ENCODE peak calls at places on chromosomes 4 and X, in six cellular contexts. A is HCT116, W is K562, Y is NT2/D1, S is H1, E is GM12878. T is an unnamed sample.

GRCh38 chrX:152072236-152072635 is 66.1 kb downstream of the MAGEA10 start:
- DNase-seq in A (no peak), W (no peak), Y (no peak), S (no peak), E (no peak), T (peak; percentile 0)

GRCh38 chrX:155086202-155086840 is 15.0 kb downstream of the BRCC3 start:
- DNase-seq in A (peak; percentile 31), W (peak; percentile 38), Y (peak; percentile 18), S (peak; percentile 27), E (no peak), T (peak; percentile 21)

GRCh38 chr4:6027392-6027791 is 9.2 kb upstream of the C4orf50 start:
- DNase-seq in A (no peak), W (no peak), Y (no peak), S (no peak), E (no peak), T (no peak)

GRCh38 chr4:99723555-99724450 is 66.2 kb upstream of the C4orf54 start:
- DNase-seq in A (peak; percentile 10), W (peak; percentile 17), Y (no peak), S (no peak), E (no peak), T (peak; percentile 58)

GRCh38 chrX:68763481-68763880 is 65.3 kb upstream of the EFNB1 start:
- DNase-seq in A (no peak), W (no peak), Y (no peak), S (no peak), E (no peak), T (no peak)

GRCh38 chr4:7020290-7020689 is 22.9 kb upstream of the TADA2B start:
- DNase-seq in A (no peak), W (peak; percentile 41), Y (no peak), S (no peak), E (no peak), T (no peak)

GRCh38 chr4:134544303-134544761 is 342.7 kb upstream of the PABPC4L start:
- DNase-seq in A (peak; percentile 23), W (no peak), Y (no peak), S (no peak), E (no peak), T (no peak)

GRCh38 chr4:5448286-5448685 is 260.1 kb downstream of the EVC2 start:
- DNase-seq in A (no peak), W (no peak), Y (no peak), S (no peak), E (no peak), T (no peak)

GRCh38 chr4:47933798-47934197 is 19.4 kb upstream of the NFXL1 start:
- DNase-seq in A (no peak), W (peak; percentile 22), Y (no peak), S (no peak), E (no peak), T (peak; percentile 32)

GRCh38 chrX:132015875-132016274 is 7.2 kb upstream of the STK26 start:
- DNase-seq in A (no peak), W (no peak), Y (no peak), S (no peak), E (no peak), T (no peak)

GRCh38 chr4:107818301-107818910 is 6.3 kb upstream of the SGMS2 start:
- DNase-seq in A (no peak), W (no peak), Y (no peak), S (no peak), E (no peak), T (no peak)

GRCh38 chrX:45781901-45782553 is 581.4 kb upstream of the DIPK2B start:
- DNase-seq in A (no peak), W (no peak), Y (no peak), S (no peak), E (no peak), T (peak; percentile 15)

GRCh38 chr4:181957088-181957487 is 286.1 kb upstream of the TENM3 start:
- DNase-seq in A (no peak), W (no peak), Y (no peak), S (no peak), E (no peak), T (no peak)

GRCh38 chr4:3702084-3702521 is 64.1 kb upstream of the ADRA2C start:
- DNase-seq in A (no peak), W (no peak), Y (no peak), S (no peak), E (no peak), T (no peak)

GRCh38 chr4:75997946-75998345 is 7.2 kb upstream of the SDAD1 start:
- DNase-seq in A (no peak), W (no peak), Y (no peak), S (no peak), E (no peak), T (no peak)

GRCh38 chrX:110159235-110159634 is 156.3 kb downstream of the TMEM164 start:
- DNase-seq in A (no peak), W (peak; percentile 58), Y (no peak), S (no peak), E (no peak), T (no peak)

GRCh38 chr4:52856802-52857201 is 5.3 kb upstream of the RASL11B start:
- DNase-seq in A (no peak), W (no peak), Y (no peak), S (no peak), E (no peak), T (no peak)

GRCh38 chrX:24231169-24231568 is 81.6 kb downstream of the ZFX start:
- DNase-seq in A (peak; percentile 7), W (peak; percentile 38), Y (no peak), S (no peak), E (no peak), T (no peak)
- TF ChIP-seq ZNF274 in A (no peak), W (no peak), Y (no peak), S (no peak), E (no peak), T (no peak)

GRCh38 chrX:7261672-7262332 is 113.8 kb upstream of the PUDP start:
- DNase-seq in A (no peak), W (no peak), Y (no peak), S (no peak), E (peak; percentile 57), T (no peak)

GRCh38 chrX:7263330-7263729 is 115.4 kb upstream of the PUDP start:
- DNase-seq in A (no peak), W (no peak), Y (no peak), S (no peak), E (no peak), T (no peak)

GRCh38 chrX:7264399-7264798 is 116.4 kb upstream of the PUDP start:
- DNase-seq in A (no peak), W (no peak), Y (no peak), S (no peak), E (peak; percentile 25), T (no peak)

GRCh38 chrX:7263961-7264360 is 116.0 kb upstream of the PUDP start:
- DNase-seq in A (no peak), W (no peak), Y (no peak), S (no peak), E (no peak), T (no peak)

DNA sequence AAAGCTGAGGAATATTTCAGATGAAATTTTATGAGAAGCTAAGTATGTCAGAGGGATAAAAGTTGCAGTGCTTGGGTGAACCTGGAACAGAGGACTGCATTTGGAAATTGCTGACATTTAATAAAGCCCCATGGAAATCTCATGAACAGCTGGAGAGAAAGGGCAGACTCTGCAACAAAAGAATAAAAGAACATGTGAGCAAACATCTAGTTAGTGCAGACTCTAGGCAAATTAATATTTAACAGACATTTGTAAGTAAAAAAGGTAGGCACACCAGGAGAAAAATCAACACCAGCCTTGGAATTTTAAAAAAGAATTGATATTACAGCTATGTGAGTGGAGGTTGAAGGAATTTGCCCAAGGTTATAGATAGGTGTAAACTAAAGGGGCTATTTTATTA is 114.6 kb upstream of the PUDP start:
- DNase-seq in A (no peak), W (no peak), Y (no peak), S (no peak), E (no peak), T (no peak)
- TF ChIP-seq ZNF274 in A (no peak), W (no peak), Y (no peak), S (no peak), E (no peak), T (no peak)

GRCh38 chrX:119389214-119389613 is 9.9 kb upstream of the SLC25A43 start:
- DNase-seq in A (no peak), W (no peak), Y (no peak), S (no peak), E (no peak), T (peak; percentile 40)

GRCh38 chrX:119393144-119393543 is 6.0 kb upstream of the SLC25A43 start:
- DNase-seq in A (no peak), W (no peak), Y (no peak), S (no peak), E (no peak), T (no peak)

GRCh38 chrX:119389854-119390501 is 9.2 kb upstream of the SLC25A43 start:
- DNase-seq in A (no peak), W (peak; percentile 12), Y (no peak), S (no peak), E (no peak), T (peak; percentile 11)

GRCh38 chrX:119391279-119391678 is 7.9 kb upstream of the SLC25A43 start:
- DNase-seq in A (peak; percentile 23), W (no peak), Y (no peak), S (no peak), E (no peak), T (peak; percentile 22)
- TF ChIP-seq ZNF274 in A (no peak), W (no peak), Y (no peak), S (no peak), E (no peak), T (no peak)

DNA sequence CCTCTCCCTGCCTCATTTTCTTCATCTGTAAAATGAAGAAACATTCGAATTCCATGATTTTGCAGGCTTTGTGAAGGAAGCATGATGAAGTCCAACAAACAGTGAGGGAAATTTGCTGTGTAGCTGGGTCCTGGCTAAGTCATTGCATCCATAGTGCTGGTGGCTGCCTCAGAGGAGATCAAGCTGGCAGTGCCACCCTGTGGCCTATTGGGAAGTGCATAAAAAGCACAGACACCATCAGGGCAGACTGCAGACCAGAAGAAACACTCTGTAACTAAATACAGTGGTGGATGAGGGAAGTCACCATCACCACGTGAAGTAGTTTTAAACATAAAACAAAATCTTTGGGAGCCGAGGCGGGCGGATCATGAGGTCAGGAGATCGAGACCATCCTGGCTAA is 40.7 kb upstream of the DDX3X start:
- DNase-seq in A (peak; percentile 6), W (no peak), Y (no peak), S (no peak), E (no peak), T (peak; percentile 11)
- TF ChIP-seq ZNF274 in A (no peak), W (no peak), Y (no peak), S (no peak), E (no peak), T (no peak)

DNA sequence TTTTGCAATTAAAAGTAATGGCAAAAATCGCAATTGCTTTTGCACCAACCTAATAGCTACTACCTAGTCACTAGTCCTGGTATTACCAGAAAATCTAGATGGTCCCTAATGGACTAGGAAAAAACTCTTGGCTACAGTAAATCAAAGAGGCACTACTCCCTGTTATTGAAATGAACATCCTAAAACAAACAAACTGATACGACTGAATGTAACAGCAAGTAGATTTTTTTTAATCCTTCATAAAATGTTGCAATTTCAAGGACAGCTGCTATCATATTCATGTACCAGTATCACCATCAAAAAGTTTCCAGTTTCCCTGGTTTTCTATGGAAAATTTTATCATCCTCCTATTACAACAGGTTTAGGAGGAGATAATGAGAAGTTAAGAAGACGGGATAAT is 95.0 kb upstream of the SMIM10 start:
- DNase-seq in A (no peak), W (no peak), Y (no peak), S (no peak), E (no peak), T (no peak)
- TF ChIP-seq ZNF274 in A (no peak), W (no peak), Y (no peak), S (no peak), E (no peak), T (no peak)

T was measured in HepG2.